ENCODE peak calls at places on chromosome 11, in six cellular contexts. One of them, this sample, is unnamed.

GRCh38 chr11:77113382-77114088 is 10.9 kb downstream of the OMP start:
- DNase-seq in GM13977: peak; percentile 63
- DNase-seq in AG04450: no peak
- DNase-seq in coronary artery: no peak
- DNase-seq in neural crest cell: peak; percentile 29
- DNase-seq in HFF-Myc: no peak
- DNase-seq in this sample: no peak

GRCh38 chr11:56394381-56394780 is 18.1 kb upstream of the OR5AL1 start:
- DNase-seq in GM13977: no peak
- DNase-seq in AG04450: no peak
- DNase-seq in coronary artery: no peak
- DNase-seq in neural crest cell: no peak
- DNase-seq in HFF-Myc: no peak
- DNase-seq in this sample: no peak

GRCh38 chr11:267491-267994 is 10.7 kb upstream of the NLRP6 start:
- DNase-seq in GM13977: peak; percentile 62
- DNase-seq in AG04450: no peak
- DNase-seq in coronary artery: no peak
- DNase-seq in neural crest cell: no peak
- DNase-seq in HFF-Myc: no peak
- DNase-seq in this sample: no peak

GRCh38 chr11:120526241-120526640 is 14.7 kb downstream of the GRIK4 start:
- DNase-seq in GM13977: no peak
- DNase-seq in AG04450: no peak
- DNase-seq in coronary artery: no peak
- DNase-seq in neural crest cell: no peak
- DNase-seq in HFF-Myc: no peak
- DNase-seq in this sample: no peak

GRCh38 chr11:123973816-123974215 is 3.8 kb downstream of the OR10S1 start:
- DNase-seq in GM13977: no peak
- DNase-seq in AG04450: no peak
- DNase-seq in coronary artery: no peak
- DNase-seq in neural crest cell: no peak
- DNase-seq in HFF-Myc: no peak
- DNase-seq in this sample: no peak

GRCh38 chr11:75191330-75191717 is 40.4 kb downstream of the SLCO2B1 start:
- DNase-seq in GM13977: no peak
- DNase-seq in AG04450: no peak
- DNase-seq in coronary artery: no peak
- DNase-seq in neural crest cell: no peak
- DNase-seq in HFF-Myc: no peak
- DNase-seq in this sample: no peak

GRCh38 chr11:8870461-8871282 is 40.3 kb upstream of the AKIP1 start:
- DNase-seq in GM13977: peak; percentile 68
- DNase-seq in AG04450: peak; percentile 29
- DNase-seq in coronary artery: peak; percentile 75
- DNase-seq in neural crest cell: peak; percentile 59
- DNase-seq in HFF-Myc: no peak
- DNase-seq in this sample: peak; percentile 59

GRCh38 chr11:128739589-128739988 is 45.7 kb downstream of the FLI1 start:
- DNase-seq in GM13977: no peak
- DNase-seq in AG04450: no peak
- DNase-seq in coronary artery: no peak
- DNase-seq in neural crest cell: no peak
- DNase-seq in HFF-Myc: no peak
- DNase-seq in this sample: no peak

GRCh38 chr11:87453531-87454089 is 415.9 kb downstream of the TMEM135 start:
- DNase-seq in GM13977: no peak
- DNase-seq in AG04450: no peak
- DNase-seq in coronary artery: no peak
- DNase-seq in neural crest cell: no peak
- DNase-seq in HFF-Myc: no peak
- DNase-seq in this sample: no peak

GRCh38 chr11:34905666-34906065 is 10.5 kb downstream of the APIP start:
- DNase-seq in GM13977: no peak
- DNase-seq in AG04450: no peak
- DNase-seq in coronary artery: no peak
- DNase-seq in neural crest cell: no peak
- DNase-seq in HFF-Myc: no peak
- DNase-seq in this sample: no peak

GRCh38 chr11:88886796-88887195 is 179.0 kb downstream of the GRM5 start:
- DNase-seq in GM13977: peak; percentile 2
- DNase-seq in AG04450: peak; percentile 10
- DNase-seq in coronary artery: no peak
- DNase-seq in neural crest cell: peak; percentile 54
- DNase-seq in HFF-Myc: peak; percentile 54
- DNase-seq in this sample: no peak

GRCh38 chr11:74702383-74703007 is 28.7 kb downstream of the CHRDL2 start:
- DNase-seq in GM13977: peak; percentile 84
- DNase-seq in AG04450: peak; percentile 51
- DNase-seq in coronary artery: no peak
- DNase-seq in neural crest cell: peak; percentile 75
- DNase-seq in HFF-Myc: peak; percentile 48
- DNase-seq in this sample: peak; percentile 48

GRCh38 chr11:94838027-94838610 is 70.0 kb downstream of the AMOTL1 start:
- DNase-seq in GM13977: no peak
- DNase-seq in AG04450: no peak
- DNase-seq in coronary artery: no peak
- DNase-seq in neural crest cell: no peak
- DNase-seq in HFF-Myc: no peak
- DNase-seq in this sample: no peak

GRCh38 chr11:25860677-25861445 is 471.1 kb upstream of the ANO3 start:
- DNase-seq in GM13977: no peak
- DNase-seq in AG04450: peak; percentile 13
- DNase-seq in coronary artery: no peak
- DNase-seq in neural crest cell: no peak
- DNase-seq in HFF-Myc: no peak
- DNase-seq in this sample: no peak

GRCh38 chr11:1037506-1038055 is 1.1 kb upstream of the MUC6 start:
- DNase-seq in GM13977: no peak
- DNase-seq in AG04450: no peak
- DNase-seq in coronary artery: no peak
- DNase-seq in neural crest cell: no peak
- DNase-seq in HFF-Myc: no peak
- DNase-seq in this sample: no peak

GRCh38 chr11:44564653-44565007 is 833 bp upstream of the CD82 start:
- DNase-seq in GM13977: no peak
- DNase-seq in AG04450: peak; percentile 53
- DNase-seq in coronary artery: peak; percentile 97
- DNase-seq in neural crest cell: no peak
- DNase-seq in HFF-Myc: no peak
- DNase-seq in this sample: no peak

GRCh38 chr11:44085330-44085729 is 10.1 kb upstream of the EXT2 start:
- DNase-seq in GM13977: no peak
- DNase-seq in AG04450: no peak
- DNase-seq in coronary artery: no peak
- DNase-seq in neural crest cell: no peak
- DNase-seq in HFF-Myc: no peak
- DNase-seq in this sample: no peak

GRCh38 chr11:115848080-115848479 is 343.9 kb upstream of the CADM1 start:
- DNase-seq in GM13977: no peak
- DNase-seq in AG04450: no peak
- DNase-seq in coronary artery: no peak
- DNase-seq in neural crest cell: no peak
- DNase-seq in HFF-Myc: no peak
- DNase-seq in this sample: no peak

GRCh38 chr11:35330924-35331323 is 88.4 kb downstream of the SLC1A2 start:
- DNase-seq in GM13977: no peak
- DNase-seq in AG04450: no peak
- DNase-seq in coronary artery: no peak
- DNase-seq in neural crest cell: no peak
- DNase-seq in HFF-Myc: no peak
- DNase-seq in this sample: no peak

GRCh38 chr11:65778901-65779668 is 1.7 kb downstream of the AP5B1 start:
- DNase-seq in GM13977: peak; percentile 27
- DNase-seq in AG04450: no peak
- DNase-seq in coronary artery: peak; percentile 65
- DNase-seq in neural crest cell: no peak
- DNase-seq in HFF-Myc: no peak
- DNase-seq in this sample: no peak

GRCh38 chr11:58286249-58286648 is 18.2 kb upstream of the OR10W1 start:
- DNase-seq in GM13977: peak; percentile 40
- DNase-seq in AG04450: peak; percentile 16
- DNase-seq in coronary artery: no peak
- DNase-seq in neural crest cell: no peak
- DNase-seq in HFF-Myc: no peak
- DNase-seq in this sample: no peak

GRCh38 chr11:67504950-67505561 is at the start of gene PITPNM1:
- DNase-seq in GM13977: peak; percentile 92
- DNase-seq in AG04450: no peak
- DNase-seq in coronary artery: peak; percentile 85
- DNase-seq in neural crest cell: peak; percentile 58
- DNase-seq in HFF-Myc: no peak
- DNase-seq in this sample: no peak

GRCh38 chr11:78967811-78968210 is 393.1 kb upstream of the NARS2 start:
- DNase-seq in GM13977: no peak
- DNase-seq in AG04450: no peak
- DNase-seq in coronary artery: no peak
- DNase-seq in neural crest cell: no peak
- DNase-seq in HFF-Myc: no peak
- DNase-seq in this sample: no peak

GRCh38 chr11:61702701-61703312 is 22.6 kb downstream of the DAGLA start:
- DNase-seq in GM13977: no peak
- DNase-seq in AG04450: no peak
- DNase-seq in coronary artery: no peak
- DNase-seq in neural crest cell: no peak
- DNase-seq in HFF-Myc: no peak
- DNase-seq in this sample: no peak
- TF ChIP-seq CTCF in GM13977: no peak
- TF ChIP-seq CTCF in AG04450: no peak
- TF ChIP-seq CTCF in coronary artery: no peak
- TF ChIP-seq CTCF in neural crest cell: no peak
- TF ChIP-seq CTCF in HFF-Myc: no peak
- TF ChIP-seq CTCF in this sample: no peak

GRCh38 chr11:12410006-12410728 is 32.8 kb downstream of the PARVA start:
- DNase-seq in GM13977: no peak
- DNase-seq in AG04450: no peak
- DNase-seq in coronary artery: peak; percentile 70
- DNase-seq in neural crest cell: no peak
- DNase-seq in HFF-Myc: no peak
- DNase-seq in this sample: no peak

GRCh38 chr11:12411806-12412727 is 34.7 kb downstream of the PARVA start:
- DNase-seq in GM13977: peak; percentile 34
- DNase-seq in AG04450: peak; percentile 85
- DNase-seq in coronary artery: peak; percentile 87
- DNase-seq in neural crest cell: peak; percentile 79
- DNase-seq in HFF-Myc: peak; percentile 79
- DNase-seq in this sample: peak; percentile 45

GRCh38 chr11:12411395-12411794 is 34.0 kb downstream of the PARVA start:
- DNase-seq in GM13977: no peak
- DNase-seq in AG04450: no peak
- DNase-seq in coronary artery: no peak
- DNase-seq in neural crest cell: no peak
- DNase-seq in HFF-Myc: no peak
- DNase-seq in this sample: no peak

GRCh38 chr11:12408156-12408770 is 30.9 kb downstream of the PARVA start:
- DNase-seq in GM13977: no peak
- DNase-seq in AG04450: no peak
- DNase-seq in coronary artery: peak; percentile 50
- DNase-seq in neural crest cell: no peak
- DNase-seq in HFF-Myc: no peak
- DNase-seq in this sample: no peak

DNA sequence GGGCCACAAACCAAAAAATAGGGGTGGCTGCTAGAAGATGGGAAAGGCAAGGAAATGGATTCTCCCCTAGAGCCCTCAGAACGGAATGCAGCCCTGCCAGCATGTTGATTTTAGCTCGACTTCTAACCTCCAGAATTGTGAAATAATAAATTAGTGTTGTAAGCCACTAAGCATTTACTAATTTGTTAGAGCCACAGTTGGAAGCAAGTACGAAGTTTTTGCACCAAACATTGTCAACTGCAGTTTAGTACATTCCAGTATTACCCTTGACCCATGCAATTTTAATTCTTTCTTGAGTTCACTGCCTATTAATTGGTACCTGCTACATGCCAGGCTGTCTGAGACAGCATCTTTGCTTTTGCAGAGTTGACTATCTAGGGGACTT is 32.2 kb downstream of the PARVA start:
- DNase-seq in GM13977: no peak
- DNase-seq in AG04450: no peak
- DNase-seq in coronary artery: no peak
- DNase-seq in neural crest cell: no peak
- DNase-seq in HFF-Myc: no peak
- DNase-seq in this sample: no peak
- TF ChIP-seq CTCF in GM13977: no peak
- TF ChIP-seq CTCF in AG04450: no peak
- TF ChIP-seq CTCF in coronary artery: no peak
- TF ChIP-seq CTCF in neural crest cell: no peak
- TF ChIP-seq CTCF in HFF-Myc: no peak
- TF ChIP-seq CTCF in this sample: no peak

GRCh38 chr11:47208628-47209027 is 6.1 kb upstream of the DDB2 start:
- DNase-seq in GM13977: no peak
- DNase-seq in AG04450: no peak
- DNase-seq in coronary artery: no peak
- DNase-seq in neural crest cell: no peak
- DNase-seq in HFF-Myc: no peak
- DNase-seq in this sample: no peak

GRCh38 chr11:47207459-47207858 is 7.3 kb upstream of the DDB2 start:
- DNase-seq in GM13977: peak; percentile 4
- DNase-seq in AG04450: no peak
- DNase-seq in coronary artery: no peak
- DNase-seq in neural crest cell: no peak
- DNase-seq in HFF-Myc: no peak
- DNase-seq in this sample: no peak

GRCh38 chr11:47201015-47201414 is 13.8 kb upstream of the DDB2 start:
- DNase-seq in GM13977: no peak
- DNase-seq in AG04450: no peak
- DNase-seq in coronary artery: no peak
- DNase-seq in neural crest cell: no peak
- DNase-seq in HFF-Myc: no peak
- DNase-seq in this sample: no peak

GRCh38 chr11:47202569-47202968 is 12.2 kb upstream of the DDB2 start:
- DNase-seq in GM13977: peak; percentile 3
- DNase-seq in AG04450: no peak
- DNase-seq in coronary artery: no peak
- DNase-seq in neural crest cell: no peak
- DNase-seq in HFF-Myc: no peak
- DNase-seq in this sample: no peak

DNA sequence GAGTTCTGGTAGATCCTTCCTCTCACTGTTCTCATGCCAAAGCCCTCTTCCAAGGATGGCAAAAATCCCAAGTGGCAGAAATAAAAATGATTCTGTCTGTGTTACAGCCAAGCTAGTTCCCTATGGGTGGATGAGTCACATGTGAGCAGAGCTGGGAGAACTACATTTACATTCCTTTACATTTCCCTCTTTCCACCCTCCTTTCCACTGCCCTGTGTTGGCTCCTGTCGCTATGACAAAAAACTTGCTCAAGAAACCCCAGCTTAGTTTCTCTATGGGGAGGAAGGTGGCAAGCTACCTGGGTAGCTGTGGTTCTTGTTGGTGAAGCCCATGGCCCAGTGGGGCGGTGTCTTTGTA is 10.2 kb upstream of the DDB2 start:
- DNase-seq in GM13977: no peak
- DNase-seq in AG04450: peak; percentile 46
- DNase-seq in coronary artery: no peak
- DNase-seq in neural crest cell: no peak
- DNase-seq in HFF-Myc: no peak
- DNase-seq in this sample: no peak
- TF ChIP-seq CTCF in GM13977: no peak
- TF ChIP-seq CTCF in AG04450: no peak
- TF ChIP-seq CTCF in coronary artery: no peak
- TF ChIP-seq CTCF in neural crest cell: no peak
- TF ChIP-seq CTCF in HFF-Myc: no peak
- TF ChIP-seq CTCF in this sample: no peak

GRCh38 chr11:93724090-93724489 is 17.2 kb downstream of the TAF1D start:
- DNase-seq in GM13977: no peak
- DNase-seq in AG04450: no peak
- DNase-seq in coronary artery: no peak
- DNase-seq in neural crest cell: no peak
- DNase-seq in HFF-Myc: no peak
- DNase-seq in this sample: no peak
- TF ChIP-seq CTCF in GM13977: no peak
- TF ChIP-seq CTCF in AG04450: no peak
- TF ChIP-seq CTCF in coronary artery: no peak
- TF ChIP-seq CTCF in neural crest cell: no peak
- TF ChIP-seq CTCF in HFF-Myc: no peak
- TF ChIP-seq CTCF in this sample: no peak

This sample was measured in mesothelial cell of epicardium.